ENCODE peak calls at places on chromosomes 11 and 22, in nine cellular contexts. T is PC-3, S is GM23248, H is OCI-LY7, K is GM23338, F is HCT116, A is neural progenitor cell, M is MM.1S, Y is SK-N-SH. U is an unnamed sample.

GRCh38 chr22:36136988-36137387 is 23.6 kb downstream of the APOL3 start:
- DNase-seq in T (no peak), S (peak), H (no peak), A (no peak), M (no peak), Y (no peak), K (no peak), F (no peak), U (no peak)

GRCh38 chr11:43947003-43947500 is 4.6 kb downstream of the C11orf96 start:
- DNase-seq in A (peak), H (no peak), K (peak), Y (no peak), T (peak), F (peak), M (peak), S (peak), U (no peak)

GRCh38 chr11:112157274-112157766 is 6.6 kb downstream of the IL18 start:
- DNase-seq in S (peak), K (no peak), T (peak), Y (no peak), F (peak), H (no peak), A (no peak), M (no peak), U (peak)

GRCh38 chr22:44616882-44617655 is 84.9 kb upstream of the PRR5 start:
- DNase-seq in T (no peak), H (no peak), S (peak), Y (peak), M (no peak), K (no peak), F (no peak), A (no peak), U (no peak)

GRCh38 chr11:115926090-115926489 is 421.9 kb upstream of the CADM1 start:
- DNase-seq in K (no peak), Y (no peak), A (no peak), F (no peak), S (no peak), M (no peak), H (no peak), T (no peak), U (no peak)

GRCh38 chr22:37349043-37349814 is 66.9 kb downstream of the CYTH4 start:
- DNase-seq in K (no peak), M (no peak), H (no peak), T (no peak), F (no peak), S (no peak), Y (no peak), A (no peak), U (no peak)

GRCh38 chr22:33188316-33188715 is 130.1 kb upstream of the SYN3 start:
- DNase-seq in M (no peak), Y (no peak), S (peak), H (peak), K (peak), A (no peak), T (no peak), F (no peak), U (no peak)

GRCh38 chr22:26893034-26893710 is 235.8 kb downstream of the MIAT start:
- DNase-seq in T (no peak), M (no peak), Y (no peak), S (peak), F (no peak), H (no peak), K (peak), A (peak), U (no peak)

GRCh38 chr11:12674571-12674935 is 332 bp downstream of the TEAD1 start:
- DNase-seq in M (peak), H (peak), Y (peak), A (no peak), S (peak), T (no peak), F (no peak), K (peak), U (no peak)

GRCh38 chr22:42073568-42074152 is 388 bp upstream of the PHETA2 start:
- DNase-seq in K (no peak), A (no peak), T (no peak), H (no peak), F (no peak), S (no peak), M (no peak), Y (no peak), U (no peak)

GRCh38 chr11:34027516-34028406 is 23.8 kb upstream of the CAPRIN1 start:
- DNase-seq in S (no peak), H (no peak), M (no peak), Y (no peak), K (no peak), A (no peak), T (no peak), F (no peak), U (peak)

GRCh38 chr11:16382638-16383380 is 26.5 kb upstream of the SOX6 start:
- DNase-seq in Y (no peak), K (no peak), F (no peak), H (no peak), S (peak), T (no peak), A (no peak), M (no peak), U (no peak)

GRCh38 chr11:92340839-92341238 is 116.2 kb downstream of the FAT3 start:
- DNase-seq in M (no peak), H (peak), F (no peak), A (peak), T (peak), K (peak), Y (peak), S (peak), U (peak)

GRCh38 chr11:130608267-130608666 is 159.8 kb downstream of the ADAMTS15 start:
- DNase-seq in K (no peak), S (no peak), Y (no peak), F (no peak), A (no peak), M (no peak), H (no peak), T (no peak), U (no peak)

GRCh38 chr11:6406370-6406769 is 12.5 kb downstream of the APBB1 start:
- DNase-seq in T (no peak), F (no peak), S (no peak), M (no peak), A (no peak), K (no peak), Y (no peak), H (no peak), U (no peak)

GRCh38 chr11:6404341-6405038 is 14.2 kb downstream of the SMPD1 start:
- DNase-seq in M (no peak), K (no peak), H (no peak), Y (no peak), F (no peak), A (peak), S (peak), T (no peak), U (no peak)

GRCh38 chr11:6405837-6406236 is 13.1 kb downstream of the APBB1 start:
- DNase-seq in A (no peak), M (no peak), F (no peak), T (no peak), H (no peak), Y (no peak), S (no peak), K (no peak), U (no peak)

GRCh38 chr11:6403539-6403938 is 13.3 kb downstream of the SMPD1 start:
- DNase-seq in A (no peak), T (no peak), Y (no peak), S (no peak), M (no peak), K (no peak), H (no peak), F (no peak), U (no peak)

GRCh38 chr11:6405039-6405667 is 13.7 kb downstream of the APBB1 start:
- DNase-seq in A (peak), S (no peak), K (peak), T (no peak), H (no peak), M (no peak), Y (peak), F (no peak), U (peak)
- H3K4me2 ChIP-seq in A (peak), S (no peak), K (peak), T (no peak), H (peak), M (no peak), Y (no peak), F (no peak), U (no peak)

GRCh38 chr11:29125621-29126020 is 891.2 kb downstream of the KCNA4 start:
- DNase-seq in A (no peak), K (no peak), S (no peak), Y (no peak), T (no peak), H (no peak), F (no peak), M (no peak), U (peak)

GRCh38 chr11:29119116-29119515 is 897.7 kb downstream of the KCNA4 start:
- DNase-seq in K (no peak), Y (no peak), T (peak), F (no peak), H (no peak), A (no peak), M (no peak), S (peak), U (peak)

GRCh38 chr11:29124436-29124835 is 892.4 kb downstream of the KCNA4 start:
- DNase-seq in A (peak), H (no peak), S (no peak), Y (no peak), M (no peak), T (no peak), K (no peak), F (no peak), U (no peak)

GRCh38 chr11:29120329-29120695 is 896.5 kb downstream of the KCNA4 start:
- DNase-seq in Y (no peak), F (no peak), M (no peak), K (no peak), S (no peak), A (no peak), T (no peak), H (no peak), U (no peak)

GRCh38 chr11:29119691-29120328 is 897.0 kb downstream of the KCNA4 start:
- DNase-seq in A (no peak), M (no peak), T (peak), F (no peak), H (no peak), S (peak), K (no peak), Y (no peak), U (peak)
- TF ChIP-seq EZH2phosphoT487 in A (no peak), M (no peak), T (no peak), F (no peak), H (no peak), S (no peak), K (no peak), Y (no peak), U (no peak)

DNA sequence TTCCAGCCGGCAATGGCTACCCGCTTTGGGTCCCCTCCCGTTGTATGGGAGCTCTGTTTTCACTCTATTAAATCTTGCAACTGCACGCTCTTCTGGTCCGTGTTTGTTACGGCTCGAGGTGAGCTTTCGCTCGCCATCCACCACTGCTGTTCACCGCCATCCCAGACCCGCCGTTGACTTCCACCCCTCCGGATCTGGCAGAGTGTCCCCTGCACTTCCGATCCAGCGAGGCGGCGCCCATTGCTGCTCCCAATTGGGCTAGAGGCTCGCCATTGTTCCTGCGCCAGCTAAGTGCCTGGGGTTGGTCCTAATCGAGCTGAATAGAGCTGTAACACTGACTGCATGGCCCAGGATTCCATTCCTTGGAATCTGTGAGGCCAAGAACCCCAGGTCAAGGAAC is 359.9 kb downstream of the CTTN start:
- DNase-seq in A (no peak), K (no peak), F (no peak), H (no peak), M (no peak), Y (no peak), S (no peak), T (no peak), U (no peak)
- H2AFZ ChIP-seq in A (no peak), K (no peak), F (no peak), H (no peak), M (no peak), Y (no peak), S (no peak), T (no peak), U (no peak)

GRCh38 chr11:105027671-105028070 is 4.7 kb upstream of the CASP5 start:
- DNase-seq in H (no peak), A (no peak), M (no peak), S (no peak), T (no peak), F (no peak), K (no peak), Y (no peak), U (no peak)
- H3K4me2 ChIP-seq in H (no peak), A (no peak), M (no peak), S (no peak), T (no peak), F (no peak), K (no peak), Y (no peak), U (no peak)

GRCh38 chr11:122170815-122171475 is 54.9 kb upstream of the BLID start:
- DNase-seq in S (peak), H (no peak), F (peak), A (no peak), M (no peak), T (peak), K (no peak), Y (no peak), U (no peak)
- TF ChIP-seq EZH2phosphoT487 in S (no peak), H (no peak), F (no peak), A (no peak), M (no peak), T (no peak), K (no peak), Y (no peak), U (no peak)

GRCh38 chr22:23225337-23225723 is 45.0 kb downstream of the BCR start:
- DNase-seq in A (no peak), H (no peak), F (no peak), K (no peak), M (no peak), Y (no peak), S (no peak), T (no peak), U (no peak)
- H2AFZ ChIP-seq in A (no peak), H (no peak), F (no peak), K (no peak), M (no peak), Y (no peak), S (peak), T (peak), U (no peak)

DNA sequence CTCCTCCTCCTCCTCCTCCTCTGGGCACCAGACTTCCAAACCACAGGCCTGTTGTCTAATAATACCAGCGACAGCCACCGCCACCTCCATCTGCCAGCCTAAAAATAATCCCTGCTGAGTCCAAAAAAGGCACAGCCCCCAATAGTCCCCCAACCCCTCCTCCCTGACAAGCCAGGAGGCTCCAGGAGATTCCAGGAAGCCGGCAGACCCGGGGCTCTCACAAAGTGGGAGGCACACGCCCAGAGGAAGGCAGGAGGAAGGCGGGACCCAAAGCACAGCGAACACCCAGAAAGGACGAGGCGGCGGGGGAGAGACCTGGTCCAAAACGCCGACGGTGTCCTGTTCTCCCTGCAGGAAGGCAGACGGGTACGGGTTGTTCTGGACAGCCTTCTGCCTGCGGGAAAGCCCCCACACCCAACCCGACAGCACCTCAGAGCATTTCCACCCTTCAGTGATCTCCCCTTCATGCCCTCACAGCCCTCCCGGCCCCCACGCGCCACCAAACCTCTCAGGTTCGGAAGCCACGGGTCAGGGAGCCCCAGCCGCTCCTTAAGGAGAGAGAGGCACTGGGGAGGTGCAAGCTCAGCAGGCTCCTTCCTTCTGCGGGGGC is 5.8 kb downstream of the IGSF9B start:
- DNase-seq in S (no peak), M (no peak), Y (no peak), F (no peak), T (no peak), A (peak), K (peak), H (no peak), U (no peak)
- H3K4me2 ChIP-seq in S (peak), M (no peak), Y (no peak), F (no peak), T (no peak), A (peak), K (peak), H (no peak), U (peak)

DNA sequence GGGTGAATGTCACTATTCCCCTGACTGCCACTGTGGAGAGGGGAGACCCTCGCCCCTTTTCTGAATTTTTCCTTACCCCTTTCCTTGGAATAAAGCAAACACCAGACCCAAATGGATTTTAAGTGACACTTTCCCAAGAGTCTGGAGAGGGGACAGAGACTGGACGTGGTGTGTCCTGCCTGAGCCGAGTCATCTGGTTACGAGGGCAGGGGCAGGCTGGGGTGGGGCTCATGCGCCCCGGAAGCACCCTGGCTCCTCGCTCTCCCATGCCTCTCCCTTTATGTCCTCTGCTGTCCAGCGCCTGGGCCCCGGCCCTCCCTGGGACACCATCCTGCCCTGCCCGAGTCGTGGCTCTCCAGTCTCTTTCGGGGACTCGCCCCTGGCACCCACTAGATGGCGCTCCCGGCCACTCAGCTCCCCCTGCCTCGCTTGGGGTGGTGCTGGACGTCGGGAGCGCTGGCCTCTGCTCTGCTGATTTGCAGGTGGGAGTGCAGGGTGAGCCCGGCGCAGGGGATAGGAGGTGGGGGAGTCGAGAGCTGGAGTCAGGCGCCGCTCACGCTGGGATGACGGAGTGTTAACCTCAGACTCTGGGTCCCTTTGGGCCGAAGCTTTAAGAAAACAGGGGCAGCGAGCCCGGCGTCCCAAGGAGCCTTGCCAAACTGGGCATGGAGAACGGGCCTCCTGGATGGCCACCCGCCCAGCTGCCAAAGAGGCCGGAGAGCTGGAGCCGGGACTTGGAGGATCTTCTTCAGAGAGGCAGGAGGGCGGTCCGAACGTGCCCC is 89.8 kb downstream of the RPS6KA4 start:
- DNase-seq in A (peak), H (peak), F (peak), S (peak), K (peak), M (peak), Y (peak), T (peak), U (peak)
- TF ChIP-seq EZH2phosphoT487 in A (no peak), H (no peak), F (no peak), S (no peak), K (no peak), M (no peak), Y (no peak), T (no peak), U (no peak)

GRCh38 chr11:105315287-105315686 is 175.7 kb upstream of the CARD18 start:
- DNase-seq in K (peak), F (no peak), A (peak), Y (no peak), H (no peak), M (no peak), T (peak), S (no peak), U (no peak)
- H2AFZ ChIP-seq in K (no peak), F (no peak), A (no peak), Y (no peak), H (no peak), M (no peak), T (no peak), S (no peak), U (no peak)